ENCODE peak calls at places on chromosomes 16 and 17, in five cellular contexts. P is esophagus squamous epithelium, A is HCT116, H is IMR-90, F is Panc1. Y is an unnamed sample.

GRCh38 chr16:71364306-71364705 is 5.8 kb downstream of the CALB2 start:
- DNase-seq in P (no peak), A (no peak), H (no peak), F (no peak), Y (no peak)

GRCh38 chr17:57442401-57442823 is 186.1 kb downstream of the MSI2 start:
- DNase-seq in P (no peak), A (no peak), H (peak), F (no peak), Y (peak)

GRCh38 chr16:79307214-79307613 is 293.3 kb downstream of the MAF start:
- DNase-seq in P (no peak), A (no peak), H (no peak), F (no peak), Y (no peak)

GRCh38 chr16:57260294-57260929 is 15.4 kb downstream of the ARL2BP start:
- DNase-seq in P (no peak), A (no peak), H (peak), F (no peak), Y (peak)

GRCh38 chr17:67441052-67441738 is 64.1 kb downstream of the PITPNC1 start:
- DNase-seq in P (no peak), A (peak), H (peak), F (no peak), Y (peak)

GRCh38 chr17:73007447-73007846 is 85.0 kb downstream of the SLC39A11 start:
- DNase-seq in P (no peak), A (no peak), H (peak), F (no peak), Y (no peak)

GRCh38 chr17:75019710-75020109 is 7.2 kb downstream of the MRPL58 start:
- DNase-seq in P (no peak), A (no peak), H (no peak), F (no peak), Y (no peak)

GRCh38 chr16:84616515-84616914 is 1.4 kb downstream of the COTL1 start:
- DNase-seq in P (no peak), A (no peak), H (no peak), F (no peak), Y (no peak)

GRCh38 chr17:1535737-1536136 is 19.3 kb upstream of the INPP5K start:
- DNase-seq in P (no peak), A (no peak), H (no peak), F (no peak), Y (no peak)

GRCh38 chr16:17444658-17445057 is 26.1 kb downstream of the XYLT1 start:
- DNase-seq in P (no peak), A (no peak), H (no peak), F (no peak), Y (no peak)

GRCh38 chr17:5286846-5287245 is 4.8 kb downstream of the RABEP1 start:
- DNase-seq in P (no peak), A (no peak), H (no peak), F (no peak), Y (no peak)

GRCh38 chr16:31505483-31505882 is 2.7 kb downstream of the RUSF1 start:
- DNase-seq in P (no peak), A (no peak), H (no peak), F (no peak), Y (no peak)

GRCh38 chr17:46744441-46744840 is 74.1 kb downstream of the WNT3 start:
- DNase-seq in P (no peak), A (no peak), H (no peak), F (no peak), Y (no peak)

GRCh38 chr16:20181386-20181785 is 107.7 kb upstream of the GPR139 start:
- DNase-seq in P (no peak), A (no peak), H (no peak), F (no peak), Y (no peak)

GRCh38 chr16:86664518-86665318 is 86.4 kb downstream of the FOXL1 start:
- DNase-seq in P (no peak), A (peak), H (peak), F (peak), Y (peak)

GRCh38 chr17:39084558-39084957 is 66.9 kb downstream of the PLXDC1 start:
- DNase-seq in P (no peak), A (no peak), H (no peak), F (no peak), Y (no peak)

GRCh38 chr16:8851761-8852403 is 16.9 kb downstream of the CARHSP1 start:
- DNase-seq in P (no peak), A (no peak), H (no peak), F (no peak), Y (no peak)

GRCh38 chr16:66801320-66802105 is at the start of gene TERB1:
- DNase-seq in P (no peak), A (no peak), H (no peak), F (no peak), Y (no peak)

GRCh38 chr16:67936124-67936875 is at the start of gene PSMB10:
- DNase-seq in P (peak), A (no peak), H (peak), F (no peak), Y (no peak)

GRCh38 chr17:65050438-65050837 is 6.1 kb downstream of the GNA13 start:
- DNase-seq in P (no peak), A (no peak), H (no peak), F (no peak), Y (no peak)

GRCh38 chr17:80789356-80789902 is 202.2 kb upstream of the CHMP6 start:
- DNase-seq in P (no peak), A (peak), H (peak), F (no peak), Y (peak)

GRCh38 chr16:29992371-29992967 is 2.9 kb downstream of the HIRIP3 start:
- DNase-seq in P (no peak), A (no peak), H (peak), F (no peak), Y (no peak)

GRCh38 chr17:74380086-74380958 is 13.0 kb downstream of the GPR142 start:
- DNase-seq in P (no peak), A (peak), H (no peak), F (no peak), Y (no peak)

GRCh38 chr17:69608808-69609494 is 194.5 kb downstream of the MAP2K6 start:
- DNase-seq in P (no peak), A (no peak), H (peak), F (no peak), Y (peak)

GRCh38 chr17:64441772-64442549 is 7.0 kb upstream of the MILR1 start:
- DNase-seq in P (no peak), A (no peak), H (peak), F (no peak), Y (no peak)

GRCh38 chr17:80477647-80478478 is 1.5 kb upstream of the NPTX1 start:
- DNase-seq in P (no peak), A (no peak), H (peak), F (no peak), Y (no peak)

GRCh38 chr16:24419709-24420108 is 119.7 kb upstream of the RBBP6 start:
- DNase-seq in P (no peak), A (no peak), H (no peak), F (no peak), Y (no peak)

GRCh38 chr17:63694974-63695773 is 4.8 kb downstream of the LIMD2 start:
- DNase-seq in P (no peak), A (no peak), H (no peak), F (no peak), Y (no peak)

GRCh38 chr17:37430051-37430591 is 23.4 kb downstream of the TADA2A start:
- DNase-seq in P (no peak), A (no peak), H (peak), F (no peak), Y (no peak)

GRCh38 chr16:52545157-52545543 is 1.8 kb downstream of the TOX3 start:
- DNase-seq in P (no peak), A (no peak), H (no peak), F (no peak), Y (no peak)

GRCh38 chr16:2246301-2246885 is 5.0 kb downstream of the ECI1 start:
- DNase-seq in P (no peak), A (no peak), H (no peak), F (no peak), Y (no peak)

GRCh38 chr16:2251281-2252111 is at the start of gene ECI1:
- DNase-seq in P (peak), A (peak), H (peak), F (peak), Y (peak)

GRCh38 chr16:2253293-2253692 is 1.9 kb upstream of the ECI1 start:
- DNase-seq in P (no peak), A (no peak), H (no peak), F (no peak), Y (no peak)

GRCh38 chr16:2252806-2253148 is 1.4 kb upstream of the ECI1 start:
- DNase-seq in P (no peak), A (no peak), H (no peak), F (no peak), Y (no peak)

GRCh38 chr16:2250652-2251280 is 621 bp downstream of the ECI1 start:
- DNase-seq in P (no peak), A (no peak), H (no peak), F (no peak), Y (no peak)
- H3K4me3 ChIP-seq in P (peak), A (peak), H (peak), F (peak), Y (peak)

GRCh38 chr17:48296453-48296852 is 133.6 kb downstream of the SKAP1 start:
- DNase-seq in P (no peak), A (no peak), H (no peak), F (no peak), Y (no peak)

GRCh38 chr17:48297825-48298224 is 132.2 kb downstream of the SKAP1 start:
- DNase-seq in P (no peak), A (no peak), H (no peak), F (no peak), Y (no peak)

GRCh38 chr17:48294193-48294909 is 135.7 kb downstream of the SKAP1 start:
- DNase-seq in P (no peak), A (no peak), H (no peak), F (no peak), Y (no peak)

GRCh38 chr17:48293319-48294192 is 136.5 kb downstream of the SKAP1 start:
- DNase-seq in P (no peak), A (no peak), H (no peak), F (no peak), Y (no peak)

DNA sequence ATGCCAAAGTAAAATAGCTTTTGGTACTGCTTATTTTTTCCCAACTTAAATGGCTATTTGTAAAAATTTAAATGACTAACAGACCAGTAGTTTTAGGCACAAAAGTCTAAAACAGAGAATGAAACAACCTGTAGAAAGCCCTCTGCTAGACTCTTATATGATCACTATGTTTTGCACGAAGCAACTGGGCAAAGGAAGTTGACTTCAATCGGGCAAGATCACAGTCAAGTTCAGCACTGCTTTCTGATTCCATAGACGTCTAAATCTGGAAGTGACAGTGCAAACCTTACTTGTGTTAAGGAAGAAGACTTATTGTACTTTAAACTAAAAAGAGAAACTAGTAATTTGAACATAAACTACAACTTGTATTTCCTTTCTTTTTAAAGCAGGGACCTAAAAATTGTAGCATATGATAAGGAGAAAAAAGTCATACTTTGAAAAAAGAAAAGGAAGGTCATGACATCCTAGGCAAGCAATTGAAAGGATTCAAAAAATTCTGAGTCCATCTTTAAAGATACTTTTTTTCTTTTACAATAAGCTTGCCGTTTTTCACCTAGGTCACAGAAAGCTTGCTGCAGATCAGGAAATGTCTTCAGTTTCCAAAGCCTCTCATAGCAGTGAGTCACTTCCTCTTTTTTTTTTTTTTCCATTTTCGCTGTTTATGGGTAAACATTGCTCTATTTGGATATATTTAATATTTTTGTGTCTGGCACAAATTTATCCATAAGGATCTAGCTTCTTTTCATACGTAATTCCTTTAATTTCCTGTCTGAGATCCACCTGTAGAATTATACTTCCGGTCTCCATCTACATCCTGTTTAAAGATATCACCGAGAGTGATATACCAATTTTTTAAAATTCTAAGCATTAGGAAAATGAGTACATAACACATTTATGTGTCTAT is 134.8 kb downstream of the SKAP1 start:
- DNase-seq in P (no peak), A (no peak), H (no peak), F (peak), Y (no peak)
- H3K27ac ChIP-seq in P (no peak), A (no peak), H (no peak), F (no peak), Y (no peak)

DNA sequence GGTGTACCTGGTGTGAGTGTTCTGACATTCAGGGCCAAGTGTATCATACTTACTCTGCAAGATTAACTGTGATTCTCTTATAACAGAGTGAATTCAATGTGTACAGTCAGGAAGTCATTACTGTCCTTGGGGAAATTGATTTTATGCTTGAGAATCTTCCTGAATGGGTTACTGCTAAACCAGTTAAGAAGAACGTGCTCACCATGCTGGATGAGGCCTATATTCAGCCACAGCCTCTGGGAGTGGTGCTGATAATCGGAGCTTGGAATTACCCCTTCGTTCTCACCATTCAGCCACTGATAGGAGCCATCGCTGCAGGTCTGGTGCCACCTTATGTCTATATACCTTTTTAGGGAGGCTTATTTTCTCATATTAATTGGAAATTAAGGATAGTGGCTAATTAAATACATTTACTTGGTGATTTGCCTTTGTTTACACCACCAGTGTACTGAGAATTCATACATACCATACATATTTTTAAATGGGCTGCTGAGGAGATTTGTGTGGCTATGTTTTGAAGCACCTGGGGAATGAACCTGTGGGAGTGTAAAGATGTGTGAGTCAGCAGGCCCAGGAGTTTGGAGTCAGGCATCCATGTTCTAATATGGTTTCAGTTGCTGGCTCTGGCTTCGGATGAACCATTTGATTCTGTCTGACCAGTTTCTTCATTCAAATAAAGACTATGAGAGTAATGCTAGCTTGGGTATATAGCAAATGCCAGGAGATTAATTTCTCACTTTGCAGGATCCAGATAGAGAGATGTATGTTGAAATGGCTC is 3.1 kb downstream of the ALDH3A2 start:
- DNase-seq in P (no peak), A (no peak), H (no peak), F (no peak), Y (no peak)
- H3K4me3 ChIP-seq in P (peak), A (no peak), H (no peak), F (peak), Y (no peak)

GRCh38 chr16:88298166-88298881 is 84.4 kb upstream of the ZNF469 start:
- DNase-seq in P (no peak), A (no peak), H (peak), F (no peak), Y (no peak)
- H3K27ac ChIP-seq in P (peak), A (no peak), H (no peak), F (no peak), Y (no peak)

DNA sequence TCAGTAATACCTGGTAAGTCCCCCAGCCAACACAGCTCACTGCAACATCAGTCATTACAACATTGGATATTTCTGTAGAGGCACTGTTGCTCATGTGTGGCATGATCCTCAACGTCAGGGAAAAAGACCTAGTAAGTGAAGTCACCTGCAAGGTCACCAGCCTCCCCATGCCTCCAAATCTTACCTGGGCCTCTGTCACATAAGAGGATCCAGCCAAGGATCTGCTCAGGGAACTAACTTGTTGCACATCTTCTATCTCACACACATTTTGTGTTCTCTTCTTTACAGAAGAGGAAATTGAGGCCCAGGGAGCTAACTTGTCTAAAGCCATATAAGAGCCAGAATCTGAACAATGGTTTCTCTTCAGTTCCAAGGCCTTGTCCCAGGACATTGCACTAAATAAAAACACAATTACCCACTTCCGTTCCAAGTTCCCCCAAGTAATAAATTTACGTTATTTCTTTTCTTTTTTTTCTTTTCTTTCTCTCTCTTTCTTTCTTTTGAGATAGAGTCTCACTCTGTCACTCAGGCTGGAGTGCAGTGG is 1.4 kb downstream of the SHMT1 start:
- DNase-seq in P (no peak), A (no peak), H (no peak), F (no peak), Y (no peak)
- H3K4me3 ChIP-seq in P (peak), A (peak), H (no peak), F (no peak), Y (no peak)